ENCODE peak calls at places on chromosome 18, in six cellular contexts. D, G, I, X, Q and M are unnamed samples. For H4K20me1, the result is how much of the 10 kb centered on the place peaks cover.

GRCh38 chr18:77114564-77115391 is 17.8 kb downstream of the MBP start:
- DNase-seq in D (no peak), G (no peak), I (peak), X (peak), Q (no peak), M (peak)

GRCh38 chr18:21513741-21514140 is 86.8 kb downstream of the ESCO1 start:
- DNase-seq in D (no peak), G (no peak), I (no peak), X (no peak), Q (no peak), M (no peak)

GRCh38 chr18:75230210-75231052 is 19.8 kb downstream of the TSHZ1 start:
- DNase-seq in D (no peak), G (no peak), I (no peak), X (peak), Q (no peak), M (peak)

GRCh38 chr18:23136326-23137092 is 1.2 kb downstream of the CABLES1 start:
- DNase-seq in D (no peak), G (peak), I (no peak), X (no peak), Q (no peak), M (peak)

GRCh38 chr18:57353137-57353939 is 981 bp downstream of the ST8SIA3 start:
- DNase-seq in D (no peak), G (no peak), I (no peak), X (no peak), Q (no peak), M (no peak)

GRCh38 chr18:30192216-30192615 is 850.3 kb downstream of the DSC3 start:
- DNase-seq in D (no peak), G (peak), I (no peak), X (no peak), Q (no peak), M (no peak)

GRCh38 chr18:57942493-57942892 is 101.5 kb upstream of the NEDD4L start:
- DNase-seq in D (no peak), G (no peak), I (no peak), X (no peak), Q (no peak), M (no peak)

GRCh38 chr18:6413554-6414117 is 1.1 kb downstream of the L3MBTL4 start:
- DNase-seq in D (no peak), G (no peak), I (no peak), X (no peak), Q (no peak), M (no peak)

GRCh38 chr18:41391616-41392610 is 563.1 kb upstream of the PIK3C3 start:
- DNase-seq in D (no peak), G (peak), I (peak), X (peak), Q (no peak), M (peak)

GRCh38 chr18:63878343-63878742 is 9.2 kb upstream of the SERPINB2 start:
- DNase-seq in D (no peak), G (no peak), I (peak), X (no peak), Q (no peak), M (peak)

GRCh38 chr18:57644540-57644939 is 22.9 kb upstream of the NARS1 start:
- DNase-seq in D (no peak), G (no peak), I (peak), X (no peak), Q (no peak), M (no peak)

GRCh38 chr18:23716516-23716915 is 27.3 kb downstream of the LAMA3 start:
- DNase-seq in D (no peak), G (peak), I (peak), X (no peak), Q (no peak), M (peak)

GRCh38 chr18:24734058-24734457 is 273.6 kb downstream of the HRH4 start:
- DNase-seq in D (no peak), G (peak), I (no peak), X (no peak), Q (peak), M (no peak)

GRCh38 chr18:22170421-22171262 is 1.3 kb downstream of the GATA6 start:
- DNase-seq in D (no peak), G (peak), I (peak), X (peak), Q (no peak), M (peak)

GRCh38 chr18:72868666-72869661 is 1.2 kb upstream of the NETO1 start:
- DNase-seq in D (no peak), G (peak), I (no peak), X (no peak), Q (no peak), M (no peak)

GRCh38 chr18:72867721-72868665 is at the start of gene NETO1:
- DNase-seq in D (no peak), G (peak), I (no peak), X (no peak), Q (no peak), M (peak)

GRCh38 chr18:72869786-72870185 is 2.0 kb upstream of the NETO1 start:
- DNase-seq in D (no peak), G (peak), I (no peak), X (no peak), Q (no peak), M (no peak)

GRCh38 chr18:72866572-72866900 is 1.3 kb downstream of the NETO1 start:
- DNase-seq in D (no peak), G (no peak), I (no peak), X (no peak), Q (no peak), M (no peak)

DNA sequence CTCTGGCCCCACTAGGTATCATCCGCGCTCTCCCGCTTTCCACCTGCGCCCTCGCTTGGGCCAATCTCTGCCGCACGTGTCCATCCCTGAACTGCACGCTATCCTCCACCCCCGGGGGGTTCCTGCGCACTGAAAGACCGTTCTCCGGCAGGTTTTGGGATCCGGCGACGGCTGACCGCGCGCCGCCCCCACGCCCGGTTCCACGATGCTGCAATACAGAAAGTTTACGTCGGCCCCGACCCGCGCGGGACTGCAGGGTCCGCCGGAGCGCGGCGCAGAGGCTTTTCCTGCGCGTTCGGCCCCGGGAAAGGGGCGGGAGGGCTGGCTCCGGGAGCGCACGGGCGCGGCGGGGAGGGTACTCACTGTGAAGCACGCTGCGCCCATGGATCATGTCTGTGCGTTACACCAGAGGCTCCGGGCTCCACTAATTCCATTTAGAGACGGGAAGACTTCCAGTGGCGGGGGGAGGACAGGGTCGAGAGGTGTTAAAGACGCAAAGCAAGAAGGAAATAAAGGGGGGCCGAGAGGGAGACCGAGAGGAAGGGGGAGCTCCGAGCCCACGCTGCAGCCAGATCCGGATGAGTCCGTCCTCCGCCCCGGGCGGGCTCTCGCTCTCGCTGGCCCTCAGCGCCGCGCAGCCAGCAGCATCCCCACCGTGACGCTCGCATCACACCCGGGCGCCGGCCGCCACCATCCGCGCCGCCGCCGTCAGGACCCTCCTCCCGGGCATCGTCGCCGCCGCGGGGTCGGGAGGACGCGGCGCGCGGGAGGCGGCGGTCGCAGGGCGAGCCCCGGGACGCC is 686 bp downstream of the NETO1 start:
- DNase-seq in D (no peak), G (peak), I (no peak), X (no peak), Q (no peak), M (no peak)
- H3K4me2 ChIP-seq in D (no peak), G (peak), I (peak), X (no peak), Q (no peak), M (no peak)

DNA sequence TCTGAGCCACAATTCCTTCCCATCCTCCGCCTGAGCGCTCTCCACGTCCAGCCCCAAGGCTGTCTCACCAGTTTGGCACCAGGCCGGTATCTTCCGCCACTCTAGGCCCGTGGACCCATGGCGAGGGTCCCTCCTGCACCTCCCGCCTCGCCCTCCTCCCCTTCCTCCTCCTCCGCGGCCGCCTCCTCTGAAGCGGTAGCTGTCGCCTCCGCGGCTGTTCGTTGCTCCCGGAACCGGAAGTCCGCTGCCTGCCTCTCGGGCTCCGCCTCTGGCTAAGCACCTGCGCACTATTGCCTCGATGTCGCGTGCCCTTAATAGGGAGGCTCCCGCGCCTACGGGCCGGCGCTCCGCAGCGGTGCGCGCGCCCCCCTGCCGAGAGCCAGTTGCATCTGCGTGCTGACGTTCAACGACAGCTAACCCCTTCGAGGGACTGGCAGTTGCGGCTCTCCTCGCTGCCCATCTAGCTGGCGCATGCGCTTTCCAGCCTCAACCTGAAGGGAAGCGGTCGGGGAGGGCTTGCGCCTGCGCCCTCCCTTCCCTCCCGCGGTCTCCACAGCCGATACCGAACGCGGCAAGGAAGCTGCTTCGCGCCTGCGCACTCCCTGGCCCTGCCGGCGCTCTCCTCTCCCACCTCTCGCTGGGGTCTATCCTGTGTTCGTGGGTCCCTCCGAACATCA is at the start of gene MBD1:
- DNase-seq in D (peak), G (peak), I (peak), X (peak), Q (peak), M (peak)
- TF ChIP-seq CTCF in D (no peak), G (peak), I (peak), X (no peak), Q (peak), M (no peak)

DNA sequence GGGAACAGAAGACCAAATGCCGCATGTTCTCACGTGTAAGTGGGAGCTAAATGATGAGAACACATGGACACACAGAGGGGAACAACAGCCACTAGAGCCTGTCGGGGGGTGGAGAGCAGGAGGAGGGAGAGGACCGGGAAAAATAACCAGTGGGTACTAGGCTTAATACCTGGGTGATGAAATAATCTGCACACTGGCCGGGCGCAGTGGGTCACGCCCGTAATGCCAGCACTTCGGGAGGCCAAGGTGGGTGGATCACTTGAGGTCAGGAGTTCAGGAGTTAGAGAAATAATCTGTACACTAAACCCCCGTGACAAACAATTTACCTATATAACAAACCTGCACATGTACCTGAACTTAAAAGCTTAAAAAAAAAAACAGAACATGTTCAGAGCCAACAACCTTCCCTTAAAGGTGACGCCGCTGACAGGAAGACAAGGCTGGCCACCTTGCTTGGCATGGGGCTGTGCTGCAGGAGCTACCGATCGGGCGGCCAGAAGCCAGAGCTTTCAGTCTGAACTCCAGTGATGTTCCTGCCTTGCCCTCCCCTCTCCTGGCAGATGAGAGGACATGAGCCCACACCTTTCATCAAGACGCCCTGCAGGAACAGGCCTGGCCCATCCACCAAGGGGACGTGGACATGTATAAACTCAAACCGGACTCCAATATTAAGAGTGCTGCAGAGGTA is 11.2 kb downstream of the SLC66A2 start:
- DNase-seq in D (no peak), G (peak), I (no peak), X (no peak), Q (no peak), M (no peak)
- H4K20me1 ChIP-seq in D (under half), G (under half), I (half or more), X (under half), Q (under half), M (under half)

DNA sequence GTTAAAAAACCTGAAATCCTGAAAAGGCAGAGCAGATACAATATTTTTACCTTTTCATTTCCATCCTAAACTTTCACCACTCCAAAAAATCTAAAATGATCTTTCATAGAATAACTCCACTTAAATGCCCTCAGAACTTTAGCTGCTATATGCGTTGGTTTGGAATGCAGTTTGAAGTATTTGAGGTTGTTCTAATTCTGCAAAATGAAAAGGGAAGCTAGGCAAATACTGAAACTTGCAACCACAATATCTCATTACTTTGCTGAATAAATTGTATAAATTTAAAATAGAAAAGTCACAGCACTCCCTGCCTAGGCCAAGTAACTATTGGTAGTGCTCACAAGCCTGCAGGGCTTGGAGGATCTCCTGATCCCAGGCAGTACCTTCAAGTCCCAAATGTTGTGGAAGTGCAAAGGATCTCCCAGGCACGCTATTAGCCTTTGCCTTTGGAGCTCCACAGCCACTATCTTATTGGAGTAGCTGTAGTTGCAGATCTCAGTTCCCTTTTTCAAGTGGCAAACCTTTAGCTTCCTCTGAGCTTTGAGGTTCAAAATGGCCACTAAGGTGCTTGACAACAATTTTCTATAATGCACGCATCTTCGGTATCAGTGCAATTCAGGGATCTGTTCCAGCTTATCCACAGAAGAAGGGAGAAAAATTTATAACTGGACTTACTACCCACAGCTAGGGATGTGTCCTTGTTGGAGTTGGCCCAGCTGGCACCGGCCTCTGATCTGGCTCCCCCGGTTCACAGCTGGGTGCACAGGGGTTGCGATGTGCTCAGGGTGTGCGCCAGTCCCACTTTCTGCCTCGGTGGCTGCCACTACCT is 43.4 kb upstream of the ANKRD62 start:
- DNase-seq in D (no peak), G (no peak), I (no peak), X (no peak), Q (peak), M (no peak)
- H3K4me2 ChIP-seq in D (no peak), G (no peak), I (no peak), X (no peak), Q (peak), M (no peak)

GRCh38 chr18:8293184-8293583 is 316.1 kb upstream of the RAB12 start:
- DNase-seq in D (no peak), G (no peak), I (no peak), X (no peak), Q (no peak), M (no peak)

GRCh38 chr18:8286303-8286702 is 322.9 kb upstream of the RAB12 start:
- DNase-seq in D (no peak), G (no peak), I (peak), X (no peak), Q (no peak), M (peak)

GRCh38 chr18:8287184-8287885 is 321.9 kb upstream of the RAB12 start:
- DNase-seq in D (no peak), G (no peak), I (no peak), X (no peak), Q (no peak), M (no peak)

GRCh38 chr18:8283901-8284585 is 325.2 kb upstream of the RAB12 start:
- DNase-seq in D (no peak), G (no peak), I (peak), X (peak), Q (no peak), M (peak)

DNA sequence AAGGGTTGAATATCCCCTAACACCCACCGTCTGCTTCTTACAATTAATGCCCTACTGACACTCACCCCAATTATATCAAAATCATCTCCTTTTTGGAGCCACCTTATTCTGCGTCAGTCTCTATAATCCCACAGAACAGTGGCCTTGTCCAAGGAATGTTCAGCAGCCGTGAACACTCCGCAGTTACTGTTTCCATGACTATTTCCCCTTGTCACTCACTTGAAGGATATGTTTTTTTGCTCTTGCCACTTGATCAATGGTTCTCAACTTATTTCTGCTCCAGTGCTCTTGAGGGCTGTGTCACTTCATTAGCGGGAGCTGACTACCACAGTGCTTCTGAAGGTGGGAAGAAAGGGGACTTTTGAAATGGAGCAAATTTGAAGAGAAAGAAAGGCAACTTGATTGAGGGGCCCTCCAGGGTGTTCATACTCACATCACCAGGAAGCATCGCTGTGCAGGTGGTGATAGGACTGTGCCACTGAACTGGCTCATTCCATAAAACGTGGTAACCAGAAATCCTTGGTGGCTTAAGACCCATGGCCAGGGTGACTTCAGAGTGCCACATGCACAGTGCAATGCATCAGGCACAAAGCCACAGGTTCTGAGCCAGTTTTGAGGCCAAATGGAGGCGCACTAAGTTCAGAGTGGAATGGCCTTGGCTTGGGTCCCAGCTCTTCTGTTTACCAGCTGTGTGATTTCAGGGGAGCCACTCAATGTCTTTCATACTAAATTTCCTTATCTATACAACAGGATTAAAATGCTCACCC is 320.6 kb upstream of the RAB12 start:
- DNase-seq in D (no peak), G (no peak), I (no peak), X (no peak), Q (no peak), M (no peak)
- TF ChIP-seq CTCF in D (no peak), G (no peak), I (no peak), X (no peak), Q (no peak), M (no peak)

GRCh38 chr18:48934400-48934707 is 16.4 kb downstream of the SMAD7 start:
- DNase-seq in D (no peak), G (no peak), I (no peak), X (no peak), Q (no peak), M (no peak)

GRCh38 chr18:48932822-48933510 is 17.8 kb downstream of the SMAD7 start:
- DNase-seq in D (no peak), G (no peak), I (no peak), X (peak), Q (peak), M (peak)

GRCh38 chr18:48935433-48935774 is 15.4 kb downstream of the SMAD7 start:
- DNase-seq in D (no peak), G (peak), I (no peak), X (no peak), Q (no peak), M (no peak)

GRCh38 chr18:48933578-48934399 is 17.0 kb downstream of the SMAD7 start:
- DNase-seq in D (no peak), G (no peak), I (no peak), X (peak), Q (no peak), M (no peak)

GRCh38 chr18:48934708-48935432 is 15.9 kb downstream of the SMAD7 start:
- DNase-seq in D (no peak), G (no peak), I (no peak), X (peak), Q (peak), M (peak)
- H4K20me1 ChIP-seq in D (under half), G (under half), I (half or more), X (under half), Q (under half), M (under half)

GRCh38 chr18:78975699-78976098 is 3.9 kb upstream of the SALL3 start:
- DNase-seq in D (no peak), G (no peak), I (no peak), X (no peak), Q (no peak), M (no peak)
- H3K4me2 ChIP-seq in D (no peak), G (no peak), I (no peak), X (no peak), Q (no peak), M (no peak)

GRCh38 chr18:45282101-45282812 is 333.0 kb upstream of the SLC14A2 start:
- DNase-seq in D (no peak), G (no peak), I (no peak), X (no peak), Q (no peak), M (no peak)
- TF ChIP-seq CTCF in D (no peak), G (no peak), I (no peak), X (no peak), Q (no peak), M (no peak)